ENCODE peak calls at places on chromosomes 2 and 18, in nine cellular contexts. X, L, C, T, D, W, N, B and S are unnamed samples.

GRCh38 chr2:138534791-138535190 is 33.2 kb downstream of the SPOPL start:
- DNase-seq in X (no peak), D (no peak), L (no peak), C (no peak), T (no peak), B (no peak), W (no peak), N (no peak), S (no peak)

GRCh38 chr2:165469417-165469816 is at the start of gene CSRNP3:
- DNase-seq in L (peak; percentile 91), W (peak; percentile 75), C (peak; percentile 68), T (no peak), N (peak; percentile 52), B (no peak), X (no peak), D (peak; percentile 72), S (peak; percentile 59)

GRCh38 chr2:197759013-197759412 is 26.1 kb downstream of the BOLL start:
- DNase-seq in T (no peak), X (no peak), B (no peak), C (no peak), W (no peak), L (no peak), N (no peak), D (no peak), S (no peak)

GRCh38 chr2:61658841-61659780 is 121.0 kb upstream of the XPO1 start:
- DNase-seq in T (no peak), X (no peak), D (peak; percentile 81), L (peak; percentile 80), B (peak; percentile 75), W (no peak), N (peak; percentile 49), C (no peak), S (no peak)

GRCh38 chr2:257842-258241 is 6.0 kb downstream of the SH3YL1 start:
- DNase-seq in C (no peak), L (no peak), W (no peak), T (no peak), D (no peak), N (no peak), B (no peak), X (no peak), S (no peak)

GRCh38 chr2:33476100-33476792 is at the start of gene RASGRP3:
- DNase-seq in X (peak; percentile 37), T (peak; percentile 45), N (peak; percentile 91), C (peak; percentile 85), B (peak; percentile 51), D (peak; percentile 64), W (peak; percentile 41), L (peak; percentile 79), S (peak; percentile 81)

GRCh38 chr18:8787764-8788163 is 82.4 kb downstream of the MTCL1 start:
- DNase-seq in C (no peak), L (no peak), X (no peak), B (no peak), N (no peak), W (peak; percentile 25), T (no peak), D (no peak), S (no peak)

GRCh38 chr2:30480703-30481322 is 33.8 kb downstream of the LCLAT1 start:
- DNase-seq in N (no peak), W (no peak), B (no peak), T (no peak), X (no peak), D (no peak), C (no peak), L (peak; percentile 29), S (peak; percentile 15)

GRCh38 chr18:48135436-48135966 is 205.0 kb upstream of the SMAD2 start:
- DNase-seq in W (no peak), C (no peak), X (no peak), B (no peak), D (no peak), L (no peak), T (no peak), N (no peak), S (no peak)

GRCh38 chr2:65415091-65415490 is 17.3 kb downstream of the SPRED2 start:
- DNase-seq in L (no peak), D (no peak), C (no peak), B (no peak), W (no peak), N (no peak), T (no peak), X (no peak), S (no peak)

GRCh38 chr2:182949572-182950189 is 83.2 kb upstream of the FRZB start:
- DNase-seq in C (no peak), T (no peak), D (peak; percentile 69), B (no peak), X (no peak), N (peak; percentile 44), W (no peak), L (no peak), S (no peak)

GRCh38 chr2:237440819-237441281 is 26.9 kb upstream of the COL6A3 start:
- DNase-seq in W (no peak), L (no peak), D (no peak), N (peak; percentile 33), C (no peak), X (no peak), B (no peak), T (no peak), S (no peak)

GRCh38 chr2:140998577-140998976 is 1132.2 kb downstream of the LRP1B start:
- DNase-seq in T (no peak), L (no peak), N (peak; percentile 6), W (no peak), B (no peak), C (no peak), X (no peak), D (no peak), S (no peak)

GRCh38 chr2:20635698-20636584 is 15.0 kb downstream of the HS1BP3 start:
- DNase-seq in X (peak; percentile 47), B (peak; percentile 87), N (peak; percentile 73), D (peak; percentile 78), L (peak; percentile 56), T (no peak), W (peak; percentile 91), C (peak; percentile 94), S (peak; percentile 88)

GRCh38 chr2:81767173-81767720 is 1462.7 kb upstream of the LRRTM1 start:
- DNase-seq in C (no peak), D (no peak), B (no peak), N (no peak), T (no peak), X (no peak), L (no peak), W (no peak), S (no peak)

GRCh38 chr2:15936277-15937104 is 3.9 kb upstream of the MYCN start:
- DNase-seq in B (no peak), L (no peak), C (no peak), T (no peak), N (no peak), D (no peak), W (no peak), X (no peak), S (no peak)